ENCODE peak calls at places on chromosomes 5 and 9, in six cellular contexts. Y is hepatocyte, X is Panc1, D is lung, J is A673, P is PC-9. I is an unnamed sample.

GRCh38 chr9:69421908-69422801 is 97.1 kb downstream of the ENTREP1 start:
- DNase-seq in Y (peak; percentile 81), X (peak; percentile 22), D (peak; percentile 58), J (peak; percentile 68), P (peak; percentile 49), I (peak; percentile 62)

GRCh38 chr5:1231354-1231905 is 6.2 kb downstream of the SLC6A18 start:
- DNase-seq in Y (no peak), X (no peak), D (no peak), J (peak; percentile 74), P (no peak), I (no peak)

GRCh38 chr9:120434532-120434931 is 145.4 kb downstream of the CDK5RAP2 start:
- DNase-seq in Y (peak; percentile 50), X (no peak), D (no peak), J (no peak), P (no peak), I (no peak)

GRCh38 chr5:151740958-151741373 is 17.5 kb downstream of the ATOX1 start:
- DNase-seq in Y (no peak), X (peak; percentile 42), D (no peak), J (no peak), P (no peak), I (no peak)

GRCh38 chr9:132235894-132236661 is 74.2 kb downstream of the NTNG2 start:
- DNase-seq in Y (peak; percentile 88), X (peak; percentile 54), D (peak; percentile 75), J (peak; percentile 79), P (peak; percentile 77), I (peak; percentile 84)

GRCh38 chr5:68367717-68368116 is 152.2 kb downstream of the PIK3R1 start:
- DNase-seq in Y (no peak), X (no peak), D (no peak), J (no peak), P (no peak), I (no peak)

GRCh38 chr5:162372265-162372664 is 304.7 kb downstream of the GABRG2 start:
- DNase-seq in Y (no peak), X (no peak), D (no peak), J (no peak), P (no peak), I (no peak)

GRCh38 chr9:91407580-91408275 is 15.9 kb downstream of the NFIL3 start:
- DNase-seq in Y (no peak), X (no peak), D (no peak), J (no peak), P (no peak), I (no peak)

GRCh38 chr5:94983861-94984535 is 300.9 kb downstream of the MCTP1 start:
- DNase-seq in Y (no peak), X (no peak), D (no peak), J (peak; percentile 39), P (no peak), I (no peak)

GRCh38 chr5:132812123-132812948 is 766 bp upstream of the SOWAHA start:
- DNase-seq in Y (no peak), X (no peak), D (no peak), J (no peak), P (no peak), I (no peak)

GRCh38 chr9:95080961-95081658 is 236.4 kb downstream of the FANCC start:
- DNase-seq in Y (no peak), X (no peak), D (no peak), J (no peak), P (no peak), I (no peak)
- H3K4me1 ChIP-seq in Y (peaks cover 36% of the 10 kb centered on the region), X (no peaks in the 10 kb centered on the region), D (peaks cover 12% of the 10 kb centered on the region), J (no peaks in the 10 kb centered on the region), P (no peaks in the 10 kb centered on the region), I (peaks cover 93% of the 10 kb centered on the region)

DNA sequence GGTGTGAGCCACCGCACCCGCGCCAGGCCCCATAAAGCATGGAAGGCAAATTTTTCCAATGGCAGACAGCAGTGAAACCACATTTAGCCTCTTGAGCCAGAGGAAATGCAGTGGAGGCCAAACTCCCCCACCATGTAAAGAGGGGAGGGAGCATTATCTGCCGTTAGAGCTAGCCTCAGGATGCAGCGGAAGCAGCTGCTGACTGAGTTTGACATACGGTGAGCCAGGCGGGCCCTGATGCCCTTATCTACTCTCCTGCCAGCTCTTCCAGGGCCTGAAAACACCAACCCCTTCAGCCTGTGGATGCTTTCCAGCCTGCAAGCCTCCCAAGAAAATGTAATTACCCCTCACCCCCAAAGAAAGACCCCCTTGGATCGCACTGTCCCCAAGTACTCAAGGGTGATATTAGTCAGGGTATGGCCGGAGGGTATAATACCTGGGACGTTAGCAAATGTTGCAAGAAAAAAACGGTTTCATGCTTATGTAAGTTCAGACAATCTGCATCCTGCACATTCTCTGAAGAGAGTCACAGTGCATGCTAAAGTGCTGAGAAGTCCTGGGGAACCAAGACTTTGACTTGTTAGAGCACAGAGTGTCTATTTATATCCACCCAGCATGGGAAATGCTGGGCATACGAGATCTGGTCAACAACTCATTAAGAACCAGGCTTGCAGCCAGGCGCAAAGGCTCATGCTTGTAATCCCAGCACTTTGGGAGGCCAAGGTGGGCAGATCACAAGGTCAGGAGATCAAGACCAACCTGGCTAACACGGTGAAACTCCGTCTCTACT is 11.3 kb upstream of the GGTA1 start:
- DNase-seq in Y (no peak), X (no peak), D (no peak), J (no peak), P (no peak), I (no peak)
- H3K27ac ChIP-seq in Y (no peak overlapping the region), X (no peak overlapping the region), D (no peak overlapping the region), J (no peak overlapping the region), P (no peak overlapping the region), I (no peak overlapping the region)

GRCh38 chr9:136685792-136686533 is 1.3 kb downstream of the AGPAT2 start:
- DNase-seq in Y (no peak), X (no peak), D (no peak), J (no peak), P (no peak), I (no peak)
- TF ChIP-seq CTCF in Y (peak; percentile 5), X (no peak), D (no peak), J (no peak), P (no peak), I (no peak)

DNA sequence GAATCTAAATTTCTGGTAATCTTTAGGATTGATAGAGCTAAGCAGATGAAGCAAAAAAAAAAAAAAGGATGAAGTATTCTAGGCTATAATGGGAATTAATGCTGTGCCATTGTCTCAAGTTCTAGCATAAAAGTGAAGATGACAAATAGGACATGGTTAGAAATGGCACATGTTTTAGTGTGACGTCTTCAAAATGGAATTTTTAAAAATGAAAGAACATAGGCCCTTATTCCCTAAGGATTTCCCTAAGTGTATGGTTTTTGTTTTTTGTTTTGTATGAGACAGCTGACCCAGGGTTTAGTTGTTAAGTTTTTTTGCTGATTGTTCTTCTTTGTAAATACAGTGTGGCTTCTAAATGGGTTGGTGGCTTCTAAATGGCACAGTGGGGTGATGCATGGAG is 7.1 kb downstream of the TLE4 start:
- DNase-seq in Y (no peak), X (no peak), D (no peak), J (no peak), P (no peak), I (no peak)
- H3K4me1 ChIP-seq in Y (peaks cover 25% of the 10 kb centered on the region), X (no peaks in the 10 kb centered on the region), D (peaks cover 4% of the 10 kb centered on the region), J (peaks cover 18% of the 10 kb centered on the region), P (no peaks in the 10 kb centered on the region), I (peaks cover 15% of the 10 kb centered on the region)